ENCODE peak calls at places on chromosomes 4 and X, in eight cellular contexts. W is kidney epithelial cell; S is activated T-cell treated with anti-CD3 and anti-CD28 coated beads, Interleukin-2, amount 50 U/mL, for 48 hours; A is endothelial cell; Q is GM10248; J is posterior vena cava; Z is left ventricle myocardium inferior; R is immature natural killer cell. M is an unnamed sample.

GRCh38 chr4:16608123-16608522 is 290.3 kb downstream of the LDB2 start:
- DNase-seq in J (no peak), Z (no peak), W (no peak), S (no peak), A (no peak), Q (no peak), R (no peak), M (no peak)

GRCh38 chr4:78356251-78356650 is 195.3 kb upstream of the ANXA3 start:
- DNase-seq in Z (no peak), Q (no peak), R (no peak), W (peak), A (no peak), S (no peak), J (no peak), M (no peak)

GRCh38 chr4:60884545-60884944 is 315.6 kb upstream of the ADGRL3 start:
- DNase-seq in A (no peak), Z (no peak), Q (no peak), W (no peak), S (no peak), J (no peak), R (no peak), M (no peak)

GRCh38 chr4:26468977-26469376 is 21.3 kb downstream of the CCKAR start:
- DNase-seq in R (no peak), S (no peak), A (no peak), Z (no peak), J (no peak), Q (no peak), W (no peak), M (no peak)

GRCh38 chrX:134377537-134377936 is 82.4 kb upstream of the HPRT1 start:
- DNase-seq in W (no peak), A (no peak), S (no peak), Z (no peak), Q (no peak), J (no peak), R (no peak), M (peak)

GRCh38 chrX:49230500-49231232 is 2.5 kb downstream of the CACNA1F start:
- DNase-seq in R (peak), S (peak), Q (peak), Z (peak), A (peak), J (peak), W (no peak), M (no peak)

GRCh38 chr4:101232074-101232776 is 115.1 kb downstream of the PPP3CA start:
- DNase-seq in Z (no peak), W (no peak), Q (no peak), R (no peak), J (no peak), S (peak), A (no peak), M (peak)

GRCh38 chr4:152460488-152460887 is 75.4 kb downstream of the FBXW7 start:
- DNase-seq in S (no peak), R (no peak), A (no peak), J (no peak), Q (peak), Z (no peak), W (peak), M (peak)

GRCh38 chrX:96182366-96182765 is 502.3 kb upstream of the DIAPH2 start:
- DNase-seq in Z (no peak), Q (no peak), S (no peak), A (peak), R (no peak), J (no peak), W (no peak), M (no peak)

GRCh38 chr4:147769386-147769785 is 37.5 kb downstream of the ARHGAP10 start:
- DNase-seq in A (no peak), W (no peak), S (no peak), Q (no peak), R (no peak), J (no peak), Z (no peak), M (no peak)

GRCh38 chrX:45266456-45266855 is 65.8 kb upstream of the DIPK2B start:
- DNase-seq in Q (no peak), J (no peak), W (peak), S (no peak), A (no peak), R (no peak), Z (no peak), M (no peak)

GRCh38 chr4:150501983-150502382 is 80.0 kb upstream of the MAB21L2 start:
- DNase-seq in Q (no peak), Z (no peak), J (no peak), S (no peak), R (no peak), W (no peak), A (no peak), M (no peak)

GRCh38 chrX:87583679-87584078 is 66.1 kb downstream of the KLHL4 start:
- DNase-seq in R (no peak), W (no peak), Q (no peak), Z (no peak), J (no peak), A (peak), S (peak), M (no peak)

GRCh38 chr4:41181037-41181436 is 33.3 kb downstream of the APBB2 start:
- DNase-seq in Z (no peak), A (no peak), R (no peak), W (no peak), S (no peak), Q (no peak), J (no peak), M (no peak)

GRCh38 chr4:145939241-145939640 is 618 bp upstream of the ZNF827 start:
- DNase-seq in W (no peak), Q (no peak), S (no peak), J (no peak), R (no peak), Z (no peak), A (no peak), M (no peak)

GRCh38 chrX:69068295-69069085 is 96.8 kb downstream of the PJA1 start:
- DNase-seq in S (no peak), Z (no peak), Q (no peak), W (no peak), R (no peak), J (peak), A (no peak), M (no peak)

GRCh38 chr4:113327513-113327912 is 278.1 kb downstream of the ANK2 start:
- DNase-seq in Z (no peak), W (no peak), Q (no peak), R (no peak), A (no peak), S (no peak), J (no peak), M (no peak)

GRCh38 chr4:107629318-107629717 is 90.7 kb downstream of the PAPSS1 start:
- DNase-seq in W (no peak), R (no peak), A (no peak), S (no peak), J (no peak), Z (no peak), Q (no peak), M (no peak)

GRCh38 chrX:10554612-10555270 is 65.6 kb downstream of the MID1 start:
- DNase-seq in R (no peak), A (no peak), Q (no peak), Z (no peak), W (no peak), J (no peak), S (no peak), M (no peak)

GRCh38 chr4:159178147-159178541 is 75.3 kb downstream of the RAPGEF2 start:
- DNase-seq in Q (no peak), S (no peak), J (no peak), Z (no peak), R (no peak), A (no peak), W (no peak), M (no peak)

GRCh38 chr4:94508841-94509240 is 57.1 kb downstream of the PDLIM5 start:
- DNase-seq in W (no peak), S (no peak), A (no peak), Z (no peak), J (no peak), R (no peak), Q (no peak), M (no peak)

GRCh38 chrX:1465261-1466231 is 12.8 kb upstream of the ASMTL start:
- DNase-seq in W (no peak), Q (no peak), Z (no peak), A (no peak), J (no peak), S (peak), R (no peak), M (no peak)

GRCh38 chr4:110622841-110623709 is at the start of gene PITX2:
- DNase-seq in A (peak), Z (peak), R (peak), W (peak), J (peak), S (peak), Q (peak), M (peak)

GRCh38 chr4:2637956-2638552 is 101.6 kb downstream of the FAM193A start:
- DNase-seq in A (no peak), R (no peak), S (no peak), Q (no peak), J (peak), W (no peak), Z (peak), M (no peak)

GRCh38 chrX:104113237-104113965 is 1.1 kb downstream of the ZCCHC18 start:
- DNase-seq in S (peak), Q (peak), Z (no peak), R (peak), J (no peak), A (peak), W (no peak), M (peak)

GRCh38 chr4:8414377-8414776 is 26.1 kb downstream of the ACOX3 start:
- DNase-seq in W (no peak), S (peak), J (no peak), Z (no peak), A (no peak), R (peak), Q (no peak), M (no peak)

GRCh38 chr4:141730805-141731204 is 94.4 kb downstream of the IL15 start:
- DNase-seq in Q (no peak), W (no peak), S (no peak), Z (no peak), R (no peak), A (no peak), J (no peak), M (no peak)

GRCh38 chr4:66284991-66285451 is 614.7 kb upstream of the EPHA5 start:
- DNase-seq in A (no peak), W (no peak), Q (no peak), R (no peak), Z (no peak), S (no peak), J (peak), M (no peak)

GRCh38 chr4:75902352-75902751 is at the start of gene PPEF2:
- DNase-seq in A (no peak), S (no peak), Z (no peak), Q (no peak), J (no peak), R (no peak), W (no peak), M (no peak)

GRCh38 chrX:55056820-55057690 is 17.8 kb upstream of the PAGE2B start:
- DNase-seq in J (no peak), Q (no peak), A (no peak), S (no peak), W (no peak), R (peak), Z (no peak), M (no peak)

GRCh38 chr4:101019313-101019712 is 328.0 kb downstream of the PPP3CA start:
- DNase-seq in Q (no peak), R (no peak), W (no peak), S (no peak), A (no peak), Z (no peak), J (no peak), M (no peak)

GRCh38 chr4:94506822-94507221 is 55.1 kb downstream of the PDLIM5 start:
- DNase-seq in R (no peak), A (no peak), S (no peak), Z (no peak), W (no peak), J (no peak), Q (no peak), M (no peak)

GRCh38 chr4:72767903-72768817 is 199.1 kb upstream of the ADAMTS3 start:
- DNase-seq in Z (no peak), J (no peak), W (peak), Q (no peak), A (no peak), R (no peak), S (no peak), M (peak)

GRCh38 chr4:76434901-76435688 is at the start of gene SHROOM3:
- DNase-seq in A (no peak), S (no peak), W (no peak), Q (no peak), R (no peak), Z (no peak), J (no peak), M (no peak)

GRCh38 chrX:45172890-45173289 is 27.8 kb downstream of the DIPK2B start:
- DNase-seq in Z (no peak), A (no peak), Q (no peak), R (no peak), W (peak), S (no peak), J (no peak), M (no peak)

GRCh38 chr4:8457646-8458045 is 17.1 kb downstream of the TRMT44 start:
- DNase-seq in R (no peak), S (no peak), Z (no peak), A (no peak), W (no peak), Q (no peak), J (no peak), M (no peak)

GRCh38 chr4:85777908-85778808 is 303.2 kb downstream of the ARHGAP24 start:
- DNase-seq in J (no peak), A (no peak), Z (no peak), R (no peak), W (no peak), S (no peak), Q (peak), M (no peak)

GRCh38 chr4:155339999-155340398 is 36.8 kb downstream of the MAP9 start:
- DNase-seq in J (no peak), Z (no peak), R (no peak), W (no peak), A (no peak), S (no peak), Q (no peak), M (no peak)

GRCh38 chr4:53315300-53315699 is 50.6 kb downstream of the SCFD2 start:
- DNase-seq in Q (no peak), R (no peak), J (no peak), Z (no peak), W (no peak), A (no peak), S (no peak), M (no peak)

M was measured in amniotic stem cell.